ENCODE peak calls at places on chromosomes 4 and X, in nine cellular contexts. U is GM23338, J is DND-41, C is fibroblast of lung, W is neural progenitor cell, E is hepatocyte, S is endothelial cell of umbilical vein, O is mesendoderm, Q is HepG2. M is an unnamed sample.

GRCh38 chr4:81215219-81215892 is at the start of gene PRKG2:
- DNase-seq in U (peak; percentile 52), J (no peak), C (peak; percentile 73), W (peak; percentile 39), E (peak; percentile 74), S (no peak), O (peak; percentile 42), Q (no peak), M (no peak)

GRCh38 chr4:140809671-140810070 is 53.5 kb upstream of the TBC1D9 start:
- DNase-seq in U (no peak), J (no peak), C (no peak), W (no peak), E (no peak), S (no peak), O (no peak), Q (no peak), M (no peak)

GRCh38 chrX:32150141-32150540 is 1061.2 kb downstream of the DMD start:
- DNase-seq in U (no peak), J (no peak), C (no peak), W (no peak), E (no peak), S (no peak), O (no peak), Q (no peak), M (no peak)

GRCh38 chrX:53681661-53682060 is 4.9 kb downstream of the HUWE1 start:
- DNase-seq in U (no peak), J (no peak), C (peak; percentile 4), W (no peak), E (no peak), S (no peak), O (no peak), Q (no peak), M (no peak)

GRCh38 chrX:49211074-49211473 is 11.1 kb upstream of the SYP start:
- DNase-seq in U (no peak), J (no peak), C (no peak), W (no peak), E (no peak), S (no peak), O (no peak), Q (no peak), M (no peak)

GRCh38 chr4:78591404-78591803 is 39.8 kb downstream of the ANXA3 start:
- DNase-seq in U (no peak), J (no peak), C (no peak), W (no peak), E (no peak), S (peak; percentile 48), O (no peak), Q (no peak), M (no peak)

GRCh38 chrX:40474205-40474626 is 106.6 kb upstream of the ATP6AP2 start:
- DNase-seq in U (peak; percentile 85), J (no peak), C (no peak), W (peak; percentile 93), E (peak; percentile 90), S (no peak), O (peak; percentile 99), Q (peak; percentile 20), M (no peak)

GRCh38 chr4:15755321-15755750 is 22.8 kb upstream of the CD38 start:
- DNase-seq in U (no peak), J (peak; percentile 52), C (peak; percentile 69), W (no peak), E (no peak), S (peak; percentile 49), O (no peak), Q (no peak), M (no peak)

GRCh38 chr4:138307319-138307718 is 65.2 kb upstream of the SLC7A11 start:
- DNase-seq in U (no peak), J (no peak), C (no peak), W (no peak), E (no peak), S (no peak), O (no peak), Q (no peak), M (no peak)

GRCh38 chr4:87209696-87210095 is 10.7 kb downstream of the KLHL8 start:
- DNase-seq in U (no peak), J (no peak), C (no peak), W (no peak), E (no peak), S (no peak), O (no peak), Q (no peak), M (peak; percentile 35)

GRCh38 chr4:127685292-127685691 is 44.9 kb upstream of the SLC25A31 start:
- DNase-seq in U (no peak), J (no peak), C (no peak), W (no peak), E (no peak), S (peak; percentile 17), O (peak; percentile 23), Q (peak; percentile 15), M (no peak)

GRCh38 chrX:15866141-15866540 is 11.5 kb upstream of the AP1S2 start:
- DNase-seq in U (no peak), J (no peak), C (no peak), W (no peak), E (no peak), S (no peak), O (no peak), Q (no peak), M (no peak)

GRCh38 chrX:9558615-9559014 is 93.8 kb downstream of the TBL1X start:
- DNase-seq in U (no peak), J (no peak), C (peak; percentile 8), W (no peak), E (no peak), S (no peak), O (no peak), Q (no peak), M (no peak)

GRCh38 chr4:69787879-69788278 is 27.5 kb upstream of the SULT1B1 start:
- DNase-seq in U (no peak), J (no peak), C (no peak), W (no peak), E (no peak), S (peak; percentile 48), O (no peak), Q (no peak), M (no peak)

DNA sequence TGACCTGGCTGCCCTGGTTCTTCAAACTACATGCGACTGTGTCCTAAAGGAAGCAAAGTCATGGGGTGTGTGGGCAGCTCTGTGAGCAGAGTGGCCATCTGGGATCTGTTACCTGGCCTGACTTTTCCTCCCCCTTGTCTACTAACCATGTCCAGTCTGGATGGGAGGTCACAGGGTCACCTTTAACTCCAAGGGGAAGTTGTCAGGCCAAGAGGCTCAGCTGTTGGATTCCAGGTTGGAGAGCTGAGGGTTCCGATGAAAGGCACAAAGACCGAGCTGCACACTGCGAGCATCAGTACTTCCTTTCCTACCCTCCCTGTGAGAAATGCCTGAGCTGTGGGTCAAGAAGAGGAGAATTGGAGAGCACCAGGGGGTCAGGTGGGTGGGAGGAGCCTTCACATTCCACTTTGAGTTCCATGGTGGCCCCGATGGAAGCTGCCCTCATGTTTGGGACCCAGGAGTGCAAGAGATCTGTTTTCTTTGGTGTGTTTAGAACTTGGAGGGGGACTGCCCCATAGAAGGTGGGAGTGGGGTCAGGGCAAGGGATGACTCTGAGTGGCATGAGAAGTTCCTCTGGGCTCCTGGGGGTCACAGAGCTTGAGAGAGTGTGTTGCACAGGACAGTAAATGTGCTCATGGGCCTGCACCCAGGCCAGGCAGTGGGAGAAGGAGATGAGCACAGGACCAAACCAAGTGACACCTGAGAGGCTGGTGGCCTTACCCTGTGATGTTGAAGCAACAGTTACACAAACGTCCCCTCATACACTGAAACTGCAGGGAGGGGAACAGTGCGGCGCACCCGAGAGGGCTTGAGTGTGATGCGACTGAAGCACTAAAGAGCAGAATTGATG is 36.2 kb downstream of the RGS12 start:
- DNase-seq in U (no peak), J (no peak), C (no peak), W (no peak), E (no peak), S (no peak), O (no peak), Q (no peak), M (no peak)
- H3K79me2 ChIP-seq in U (no peaks in the 10 kb centered on the region), J (no peaks in the 10 kb centered on the region), C (peaks cover 2% of the 10 kb centered on the region), W (peaks cover 18% of the 10 kb centered on the region), E (peaks cover 71% of the 10 kb centered on the region), S (peaks cover 44% of the 10 kb centered on the region), O (no peaks in the 10 kb centered on the region), Q (peaks cover 13% of the 10 kb centered on the region), M (no peaks in the 10 kb centered on the region)

DNA sequence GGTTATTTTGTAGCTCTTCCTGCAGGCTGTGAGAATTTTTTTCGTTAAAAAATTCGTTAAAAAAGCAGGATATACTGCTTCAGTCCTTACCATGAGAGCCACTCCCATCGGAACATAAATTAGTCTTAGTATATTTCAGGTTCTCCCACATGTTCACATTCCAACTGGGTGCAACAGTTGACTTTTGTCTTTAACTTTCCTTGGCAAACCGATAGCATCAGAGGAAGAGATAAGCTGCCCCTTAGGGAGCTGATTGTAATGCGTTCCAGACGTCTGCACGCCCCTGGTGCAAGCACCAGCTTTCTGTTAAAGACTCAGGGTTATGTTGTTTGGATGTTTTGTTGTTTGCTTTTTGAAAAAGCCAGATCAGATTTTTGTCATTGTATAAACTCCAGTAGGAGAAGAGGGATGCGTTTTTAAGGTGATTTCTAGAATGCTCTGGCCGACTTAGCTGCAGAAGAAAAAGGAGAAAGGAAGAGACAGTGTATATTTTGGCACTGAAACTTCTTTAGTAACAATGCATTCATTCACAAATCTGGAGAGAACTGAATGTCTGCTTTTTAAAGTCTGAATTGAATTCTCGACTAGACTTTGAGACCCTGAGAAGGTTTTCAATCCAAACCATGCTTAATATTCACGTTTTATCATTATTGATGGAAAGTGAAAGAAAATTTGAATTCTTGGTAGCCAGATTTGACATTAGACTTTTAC is 160.9 kb downstream of the CBR4 start:
- DNase-seq in U (peak; percentile 40), J (no peak), C (no peak), W (peak; percentile 74), E (no peak), S (peak; percentile 71), O (peak; percentile 84), Q (no peak), M (no peak)
- H3K79me2 ChIP-seq in U (no peaks in the 10 kb centered on the region), J (no peaks in the 10 kb centered on the region), C (peaks cover 70% of the 10 kb centered on the region), W (peaks cover 98% of the 10 kb centered on the region), E (peaks cover 85% of the 10 kb centered on the region), S (no peaks in the 10 kb centered on the region), O (no peaks in the 10 kb centered on the region), Q (no peaks in the 10 kb centered on the region), M (no peaks in the 10 kb centered on the region)

GRCh38 chr4:147768113-147768512 is 36.2 kb downstream of the ARHGAP10 start:
- DNase-seq in U (no peak), J (no peak), C (peak; percentile 65), W (no peak), E (peak; percentile 71), S (peak; percentile 95), O (no peak), Q (no peak), M (no peak)
- H3K79me2 ChIP-seq in U (no peaks in the 10 kb centered on the region), J (no peaks in the 10 kb centered on the region), C (peaks cover 43% of the 10 kb centered on the region), W (peaks cover 13% of the 10 kb centered on the region), E (peaks cover 57% of the 10 kb centered on the region), S (peaks cover 29% of the 10 kb centered on the region), O (no peaks in the 10 kb centered on the region), Q (no peaks in the 10 kb centered on the region), M (no peaks in the 10 kb centered on the region)

DNA sequence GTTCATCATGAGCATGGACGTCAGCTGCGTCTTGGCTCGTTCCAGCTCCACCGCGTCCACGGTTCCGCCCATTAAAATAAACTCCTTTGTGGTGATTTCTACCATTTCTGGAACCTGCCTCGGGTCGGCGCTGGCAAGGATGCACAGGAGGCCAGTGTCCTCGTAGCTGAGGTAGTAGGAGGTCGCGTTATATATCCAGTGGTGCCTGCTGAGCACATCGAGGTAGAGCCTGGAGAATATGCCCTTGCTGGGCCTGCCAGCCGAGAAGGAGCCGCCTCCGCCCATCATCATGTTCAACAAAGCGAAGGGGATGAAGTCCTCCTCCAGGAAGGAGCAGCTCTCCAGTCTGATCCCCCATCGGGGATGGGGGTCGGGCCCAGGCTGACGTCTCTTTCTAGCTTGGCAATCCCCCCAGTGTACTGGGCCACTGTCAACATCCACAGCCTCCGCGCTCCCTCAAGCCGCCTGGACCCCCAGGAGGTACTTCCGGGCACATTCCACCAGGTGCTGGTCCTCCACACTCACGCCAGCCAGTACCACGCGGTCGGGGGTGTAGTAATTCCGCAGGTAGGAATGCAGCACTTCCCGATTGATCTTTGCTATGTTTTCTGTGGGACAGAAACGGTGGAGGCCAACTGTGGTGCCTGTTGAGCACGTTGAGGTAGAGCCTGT is 120.9 kb upstream of the GRID2 start:
- DNase-seq in U (no peak), J (no peak), C (no peak), W (no peak), E (no peak), S (no peak), O (no peak), Q (no peak), M (no peak)
- H3K79me2 ChIP-seq in U (no peaks in the 10 kb centered on the region), J (no peaks in the 10 kb centered on the region), C (no peaks in the 10 kb centered on the region), W (no peaks in the 10 kb centered on the region), E (no peaks in the 10 kb centered on the region), S (no peaks in the 10 kb centered on the region), O (no peaks in the 10 kb centered on the region), Q (no peaks in the 10 kb centered on the region), M (no peaks in the 10 kb centered on the region)